ENCODE peak calls at places on chromosomes 6 and 20, in eight cellular contexts. U is HL-60, T is small intestine, Z is adrenal gland, X is GM23248, C is kidney epithelial cell, H is astrocyte of the spinal cord, Q is A673. S is an unnamed sample.

GRCh38 chr20:48406462-48407235 is 421.1 kb downstream of the PREX1 start:
- DNase-seq in U (no peak), T (no peak), Z (no peak), X (no peak), C (no peak), H (no peak), Q (no peak), S (no peak)

GRCh38 chr6:139584599-139584998 is 210.2 kb upstream of the CITED2 start:
- DNase-seq in U (no peak), T (no peak), Z (no peak), X (no peak), C (no peak), H (no peak), Q (no peak), S (no peak)

GRCh38 chr6:135451617-135452190 is 45.8 kb downstream of the AHI1 start:
- DNase-seq in U (no peak), T (peak; percentile 51), Z (no peak), X (peak; percentile 56), C (no peak), H (peak; percentile 61), Q (peak; percentile 64), S (no peak)

GRCh38 chr6:94278146-94278545 is 858.8 kb upstream of the EPHA7 start:
- DNase-seq in U (no peak), T (no peak), Z (no peak), X (no peak), C (no peak), H (no peak), Q (no peak), S (no peak)

GRCh38 chr6:17233531-17233930 is 47.6 kb upstream of the RBM24 start:
- DNase-seq in U (no peak), T (no peak), Z (no peak), X (peak; percentile 18), C (no peak), H (peak; percentile 20), Q (no peak), S (no peak)

GRCh38 chr6:169830876-169831275 is 79.5 kb downstream of the ERMARD start:
- DNase-seq in U (no peak), T (no peak), Z (no peak), X (no peak), C (no peak), H (no peak), Q (no peak), S (no peak)

GRCh38 chr20:40741507-40742106 is 52.6 kb upstream of the MAFB start:
- DNase-seq in U (peak; percentile 14), T (peak; percentile 50), Z (peak; percentile 43), X (peak; percentile 61), C (no peak), H (peak; percentile 22), Q (peak; percentile 62), S (peak; percentile 39)

GRCh38 chr20:22339091-22339881 is 245.1 kb downstream of the FOXA2 start:
- DNase-seq in U (peak; percentile 41), T (peak; percentile 66), Z (peak; percentile 43), X (peak; percentile 73), C (peak; percentile 21), H (peak; percentile 64), Q (peak; percentile 68), S (no peak)

GRCh38 chr6:39934060-39934757 is at the start of gene MOCS1:
- DNase-seq in U (no peak), T (peak; percentile 83), Z (peak; percentile 90), X (peak; percentile 80), C (no peak), H (peak; percentile 50), Q (peak; percentile 40), S (peak; percentile 86)

GRCh38 chr6:1612386-1612893 is 2.7 kb downstream of the FOXC1 start:
- DNase-seq in U (no peak), T (no peak), Z (no peak), X (no peak), C (no peak), H (no peak), Q (no peak), S (no peak)
- H3K4me3 ChIP-seq in U (no peak overlapping the region), T (no peak overlapping the region), Z (no peak overlapping the region), X (peak overlapping the region; percentile 80), C (peak overlapping the region; percentile 87), H (peak overlapping the region; percentile 62), Q (peak overlapping the region; percentile 52), S (no peak overlapping the region)

GRCh38 chr6:15087234-15087633 is 158.6 kb upstream of the JARID2 start:
- DNase-seq in U (no peak), T (peak; percentile 72), Z (no peak), X (no peak), C (no peak), H (no peak), Q (no peak), S (no peak)
- H3K4me3 ChIP-seq in U (no peak overlapping the region), T (no peak overlapping the region), Z (no peak overlapping the region), X (no peak overlapping the region), C (no peak overlapping the region), H (no peak overlapping the region), Q (no peak overlapping the region), S (no peak overlapping the region)

GRCh38 chr20:36971103-36971502 is 19.6 kb upstream of the SAMHD1 start:
- DNase-seq in U (no peak), T (no peak), Z (no peak), X (no peak), C (no peak), H (no peak), Q (no peak), S (no peak)

GRCh38 chr20:36969478-36970186 is 18.1 kb upstream of the SAMHD1 start:
- DNase-seq in U (no peak), T (peak; percentile 25), Z (no peak), X (no peak), C (no peak), H (no peak), Q (no peak), S (no peak)

GRCh38 chr20:36969050-36969449 is 17.5 kb upstream of the SAMHD1 start:
- DNase-seq in U (no peak), T (no peak), Z (no peak), X (no peak), C (no peak), H (no peak), Q (no peak), S (no peak)

GRCh38 chr20:36975085-36975829 is 23.7 kb upstream of the SAMHD1 start:
- DNase-seq in U (no peak), T (peak; percentile 55), Z (no peak), X (no peak), C (no peak), H (no peak), Q (no peak), S (no peak)

GRCh38 chr20:36974660-36975059 is 23.2 kb upstream of the SAMHD1 start:
- DNase-seq in U (no peak), T (no peak), Z (no peak), X (no peak), C (no peak), H (no peak), Q (no peak), S (no peak)
- H3K4me3 ChIP-seq in U (no peak overlapping the region), T (no peak overlapping the region), Z (no peak overlapping the region), X (no peak overlapping the region), C (no peak overlapping the region), H (no peak overlapping the region), Q (no peak overlapping the region), S (no peak overlapping the region)

GRCh38 chr6:168565112-168565511 is 124.1 kb downstream of the SMOC2 start:
- DNase-seq in U (no peak), T (no peak), Z (no peak), X (no peak), C (no peak), H (no peak), Q (no peak), S (no peak)
- H3K4me3 ChIP-seq in U (no peak overlapping the region), T (no peak overlapping the region), Z (no peak overlapping the region), X (no peak overlapping the region), C (no peak overlapping the region), H (no peak overlapping the region), Q (no peak overlapping the region), S (no peak overlapping the region)

DNA sequence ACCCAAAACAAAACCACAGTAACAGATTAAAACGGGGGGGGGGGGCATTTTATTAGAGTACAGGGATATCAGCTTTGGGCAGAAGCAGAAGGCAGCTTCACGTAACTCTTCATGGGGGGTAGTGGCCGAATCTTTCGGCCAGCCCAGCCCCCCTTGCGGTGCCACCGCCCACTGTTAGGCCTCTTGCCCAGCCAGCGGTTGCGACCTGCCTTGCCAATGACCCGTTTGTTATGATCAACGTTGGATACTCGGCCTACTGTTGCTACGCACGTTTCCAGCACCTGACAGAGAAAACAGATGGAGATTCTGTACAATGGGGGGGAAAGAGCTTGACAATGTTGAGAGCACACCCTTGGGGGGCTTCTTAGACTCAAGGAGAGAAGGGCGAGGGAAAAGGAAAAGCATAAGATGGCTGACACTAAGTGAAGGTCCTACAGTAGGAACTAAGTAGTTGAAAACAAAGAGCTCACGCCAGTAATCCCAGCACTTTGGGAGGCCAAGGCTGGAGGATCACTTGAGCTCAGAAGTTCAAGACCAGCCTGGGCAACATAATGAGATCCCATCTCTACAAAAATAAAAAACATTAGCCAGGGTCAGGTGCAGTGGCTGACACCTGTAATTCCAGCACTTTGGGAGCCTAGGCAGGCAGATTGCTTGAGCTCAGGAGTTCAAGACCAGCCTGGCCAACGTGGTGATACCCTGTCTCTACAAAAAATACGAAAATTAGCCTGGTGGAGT is 724 bp upstream of the CUL7 start:
- DNase-seq in U (no peak), T (no peak), Z (no peak), X (peak; percentile 21), C (no peak), H (peak; percentile 12), Q (no peak), S (no peak)
- H3K4me3 ChIP-seq in U (peak overlapping the region; percentile 66), T (no peak overlapping the region), Z (no peak overlapping the region), X (peak overlapping the region; percentile 93), C (peak overlapping the region; percentile 62), H (peak overlapping the region; percentile 75), Q (peak overlapping the region; percentile 83), S (peak overlapping the region; percentile 75)

GRCh38 chr20:408843-409696 is 971 bp downstream of the RBCK1 start:
- DNase-seq in U (no peak), T (peak; percentile 18), Z (no peak), X (peak; percentile 38), C (no peak), H (no peak), Q (no peak), S (no peak)

GRCh38 chr20:412081-412480 is 4.0 kb downstream of the RBCK1 start:
- DNase-seq in U (no peak), T (no peak), Z (no peak), X (no peak), C (no peak), H (no peak), Q (no peak), S (no peak)

GRCh38 chr20:407953-408842 is at the start of gene RBCK1:
- DNase-seq in U (peak; percentile 75), T (peak; percentile 87), Z (peak; percentile 87), X (peak; percentile 90), C (no peak), H (peak; percentile 87), Q (peak; percentile 90), S (peak; percentile 94)

GRCh38 chr20:407097-407952 is 774 bp upstream of the RBCK1 start:
- DNase-seq in U (peak; percentile 63), T (peak; percentile 75), Z (peak; percentile 82), X (peak; percentile 88), C (peak; percentile 38), H (peak; percentile 77), Q (peak; percentile 86), S (peak; percentile 96)

GRCh38 chr20:409697-410559 is 1.8 kb downstream of the RBCK1 start:
- DNase-seq in U (no peak), T (peak; percentile 37), Z (no peak), X (no peak), C (no peak), H (no peak), Q (no peak), S (no peak)
- H3K4me3 ChIP-seq in U (peak overlapping the region; percentile 95), T (no peak overlapping the region), Z (no peak overlapping the region), X (peak overlapping the region; percentile 100), C (peak overlapping the region; percentile 88), H (peak overlapping the region; percentile 97), Q (peak overlapping the region; percentile 100), S (peak overlapping the region; percentile 80)

GRCh38 chr6:84643778-84644177 is 120.6 kb downstream of the TBX18 start:
- DNase-seq in U (no peak), T (no peak), Z (no peak), X (no peak), C (no peak), H (no peak), Q (no peak), S (no peak)
- H3K4me3 ChIP-seq in U (no peak overlapping the region), T (no peak overlapping the region), Z (no peak overlapping the region), X (no peak overlapping the region), C (no peak overlapping the region), H (no peak overlapping the region), Q (no peak overlapping the region), S (no peak overlapping the region)

S was measured in left lung.